ENCODE peak calls at places on chromosome 13, in six cellular contexts. Y is tibial nerve, S is H7, G is Karpas-422, J is GM23248, I is bronchial epithelial cell. K is an unnamed sample.

GRCh38 chr13:77176350-77176749 is 149.4 kb upstream of the FBXL3 start:
- DNase-seq in S (no peak), G (no peak), Y (no peak), I (peak; percentile 63), J (peak; percentile 29), K (no peak)

GRCh38 chr13:101489635-101490034 is 37.2 kb downstream of the ITGBL1 start:
- DNase-seq in S (no peak), Y (no peak), G (no peak), J (peak; percentile 54), I (no peak), K (no peak)

GRCh38 chr13:50457430-50458393 is 385.8 kb downstream of the DLEU7 start:
- DNase-seq in S (no peak), Y (no peak), I (no peak), G (peak; percentile 91), J (no peak), K (no peak)

GRCh38 chr13:102877285-102877684 is 31.5 kb downstream of the ERCC5 start:
- DNase-seq in J (peak; percentile 51), S (no peak), Y (no peak), G (no peak), I (peak; percentile 45), K (no peak)

GRCh38 chr13:110233181-110233641 is 73.7 kb downstream of the COL4A1 start:
- DNase-seq in G (no peak), Y (peak; percentile 75), S (no peak), J (peak; percentile 92), I (no peak), K (no peak)

GRCh38 chr13:104106705-104107393 is 1040.6 kb upstream of the SLC10A2 start:
- DNase-seq in G (no peak), J (no peak), I (peak; percentile 89), Y (no peak), S (no peak), K (no peak)

GRCh38 chr13:79767126-79767525 is 286.2 kb downstream of the NDFIP2 start:
- DNase-seq in G (no peak), I (peak; percentile 18), S (no peak), J (no peak), Y (no peak), K (no peak)

GRCh38 chr13:50393641-50394040 is 378.4 kb downstream of the KCNRG start:
- DNase-seq in Y (no peak), G (peak; percentile 84), J (no peak), S (peak; percentile 30), I (peak; percentile 29), K (peak; percentile 47)

GRCh38 chr13:110290153-110290552 is 16.8 kb downstream of the COL4A1 start:
- DNase-seq in G (no peak), I (no peak), Y (no peak), J (no peak), S (no peak), K (no peak)

GRCh38 chr13:30808600-30808999 is 73.3 kb downstream of the ALOX5AP start:
- DNase-seq in S (no peak), Y (no peak), J (peak; percentile 44), G (peak; percentile 30), I (no peak), K (no peak)

GRCh38 chr13:42876810-42877550 is 95.6 kb downstream of the FAM216B start:
- DNase-seq in G (no peak), Y (no peak), J (peak; percentile 85), I (peak; percentile 92), S (peak; percentile 30), K (no peak)

GRCh38 chr13:24232474-24232873 is 72.0 kb downstream of the SPATA13 start:
- DNase-seq in S (no peak), Y (no peak), G (no peak), I (no peak), J (no peak), K (no peak)

GRCh38 chr13:68275758-68276157 is 1045.6 kb upstream of the PCDH9 start:
- DNase-seq in J (no peak), G (no peak), S (no peak), I (no peak), Y (no peak), K (no peak)

GRCh38 chr13:78497702-78498319 is 105.5 kb downstream of the POU4F1 start:
- DNase-seq in J (no peak), Y (no peak), S (no peak), I (no peak), G (no peak), K (no peak)

GRCh38 chr13:111020546-111020945 is 94.6 kb upstream of the ARHGEF7 start:
- DNase-seq in S (no peak), G (no peak), I (no peak), J (no peak), Y (no peak), K (no peak)

GRCh38 chr13:110507678-110508381 is 53.7 kb downstream of the RAB20 start:
- DNase-seq in J (no peak), S (no peak), I (peak; percentile 6), Y (no peak), G (no peak), K (no peak)

GRCh38 chr13:49874430-49874829 is 61.7 kb downstream of the SPRYD7 start:
- DNase-seq in J (no peak), S (no peak), Y (no peak), G (no peak), I (no peak), K (no peak)

GRCh38 chr13:97600438-97601080 is 166.6 kb downstream of the RAP2A start:
- DNase-seq in I (peak; percentile 87), Y (no peak), S (no peak), J (peak; percentile 69), G (no peak), K (no peak)

GRCh38 chr13:92954746-92955145 is 271.9 kb upstream of the GPC6 start:
- DNase-seq in J (no peak), S (no peak), G (no peak), I (no peak), Y (no peak), K (no peak)
- H3K4me3 ChIP-seq in J (no peak overlapping the region), S (no peak overlapping the region), G (no peak overlapping the region), I (no peak overlapping the region), Y (no peak overlapping the region), K (no peak overlapping the region)

GRCh38 chr13:91745962-91746361 is 347.5 kb downstream of the GPC5 start:
- DNase-seq in Y (no peak), S (no peak), J (no peak), I (no peak), G (no peak), K (no peak)

GRCh38 chr13:91741925-91742324 is 343.5 kb downstream of the GPC5 start:
- DNase-seq in Y (no peak), S (no peak), J (no peak), G (no peak), I (no peak), K (no peak)

GRCh38 chr13:91747164-91747563 is 348.7 kb downstream of the GPC5 start:
- DNase-seq in J (no peak), G (no peak), Y (no peak), I (no peak), S (no peak), K (no peak)

GRCh38 chr13:91740811-91741210 is 342.4 kb downstream of the GPC5 start:
- DNase-seq in I (no peak), J (no peak), Y (no peak), G (no peak), S (no peak), K (no peak)

GRCh38 chr13:91744284-91744683 is 345.9 kb downstream of the GPC5 start:
- DNase-seq in J (no peak), G (no peak), Y (no peak), I (no peak), S (no peak), K (no peak)
- H3K36me3 ChIP-seq in J (no peaks in the 10 kb centered on the region), G (no peaks in the 10 kb centered on the region), Y (no peaks in the 10 kb centered on the region), I (no peaks in the 10 kb centered on the region), S (no peaks in the 10 kb centered on the region), K (no peaks in the 10 kb centered on the region)

GRCh38 chr13:67227131-67227983 is 2.8 kb downstream of the PCDH9 start:
- DNase-seq in S (no peak), Y (no peak), J (no peak), I (no peak), G (no peak), K (no peak)
- H3K4me3 ChIP-seq in S (no peak overlapping the region), Y (peak overlapping the region; percentile 79), J (no peak overlapping the region), I (no peak overlapping the region), G (no peak overlapping the region), K (no peak overlapping the region)

GRCh38 chr13:45503658-45504057 is 38.9 kb downstream of the COG3 start:
- DNase-seq in S (no peak), Y (no peak), G (no peak), I (no peak), J (no peak), K (no peak)
- H3K36me3 ChIP-seq in S (peaks cover 8% of the 10 kb centered on the region), Y (peaks cover 8% of the 10 kb centered on the region), G (peaks cover 32% of the 10 kb centered on the region), I (peaks cover 26% of the 10 kb centered on the region), J (peaks cover 41% of the 10 kb centered on the region), K (peaks cover 31% of the 10 kb centered on the region)

GRCh38 chr13:33264620-33264978 is 21.0 kb downstream of the STARD13 start:
- DNase-seq in S (no peak), Y (no peak), G (no peak), I (no peak), J (no peak), K (no peak)
- H3K4me3 ChIP-seq in S (no peak overlapping the region), Y (no peak overlapping the region), G (no peak overlapping the region), I (no peak overlapping the region), J (no peak overlapping the region), K (no peak overlapping the region)

DNA sequence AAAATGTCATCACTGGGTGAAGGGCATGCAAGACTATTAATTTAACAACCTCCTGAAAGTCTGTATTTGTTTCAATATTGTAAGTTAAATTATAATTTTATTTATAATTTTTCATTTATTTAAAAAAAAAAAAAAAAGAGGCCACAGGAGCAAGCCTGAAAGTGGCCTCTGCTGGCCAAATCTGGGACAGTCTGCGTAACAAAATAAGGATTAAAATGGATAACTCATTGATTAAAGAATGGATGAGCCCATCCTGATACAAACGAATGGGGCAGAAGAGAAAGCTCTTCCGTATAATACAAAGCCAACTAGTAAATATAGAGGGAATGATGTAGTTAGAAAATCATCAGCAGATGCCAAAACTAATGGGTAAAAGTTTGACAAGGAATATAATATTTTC is 36.2 kb downstream of the SUCLA2 start:
- DNase-seq in G (no peak), I (no peak), J (peak; percentile 16), S (no peak), Y (no peak), K (no peak)
- H3K36me3 ChIP-seq in G (peaks cover 82% of the 10 kb centered on the region), I (no peaks in the 10 kb centered on the region), J (peaks cover 47% of the 10 kb centered on the region), S (peaks cover 4% of the 10 kb centered on the region), Y (no peaks in the 10 kb centered on the region), K (peaks cover 37% of the 10 kb centered on the region)

DNA sequence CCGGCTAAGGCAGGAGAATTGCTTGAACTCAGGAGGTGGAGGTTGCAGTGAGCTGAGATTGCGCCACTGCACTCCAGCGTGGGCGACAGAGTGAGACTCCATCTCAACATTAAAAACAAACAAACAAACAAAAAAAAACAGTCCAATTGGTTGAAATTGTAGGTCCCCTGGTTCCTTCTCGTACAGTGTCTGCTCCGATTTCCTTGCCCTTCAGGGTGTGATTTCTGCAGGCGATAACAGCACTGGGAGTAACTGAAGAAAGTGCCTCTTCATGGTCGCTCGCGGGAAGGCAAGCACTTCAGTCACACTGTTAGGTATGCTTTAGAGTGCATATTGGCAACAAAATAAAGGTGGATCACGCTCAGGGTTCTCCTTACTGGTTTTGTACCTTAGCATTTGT is 39.7 kb downstream of the TPT1 start:
- DNase-seq in S (no peak), Y (no peak), G (no peak), I (no peak), J (no peak), K (no peak)
- H3K4me3 ChIP-seq in S (no peak overlapping the region), Y (no peak overlapping the region), G (no peak overlapping the region), I (no peak overlapping the region), J (no peak overlapping the region), K (no peak overlapping the region)

DNA sequence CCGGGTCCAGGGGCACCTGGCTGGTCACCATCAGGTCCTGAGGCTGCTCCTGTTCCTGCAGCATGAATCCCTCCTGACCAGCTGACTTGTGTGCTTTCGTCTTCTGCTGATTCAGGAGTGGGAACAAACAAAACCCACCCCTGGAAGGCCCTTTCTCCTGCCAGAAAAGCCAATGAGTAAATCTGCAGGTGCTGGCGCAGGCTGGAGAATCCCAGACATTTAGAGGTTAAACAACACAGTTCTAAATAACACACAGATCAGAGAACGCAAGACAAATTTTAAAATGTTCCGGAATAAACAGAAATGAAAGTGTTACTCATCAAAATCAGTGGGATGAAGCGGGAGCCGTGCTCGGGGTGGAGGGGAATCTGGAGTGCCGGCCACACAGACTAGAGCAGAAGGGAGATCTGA is 60.6 kb upstream of the C13orf46 start:
- DNase-seq in J (peak; percentile 68), G (no peak), Y (no peak), I (no peak), S (no peak), K (no peak)
- H3K36me3 ChIP-seq in J (no peaks in the 10 kb centered on the region), G (no peaks in the 10 kb centered on the region), Y (no peaks in the 10 kb centered on the region), I (no peaks in the 10 kb centered on the region), S (peaks cover 4% of the 10 kb centered on the region), K (no peaks in the 10 kb centered on the region)